ENCODE peak calls at places on chromosomes 11 and 22, in five cellular contexts. One of them, this sample, is unnamed.

GRCh38 chr11:46238967-46239800 is 38.3 kb upstream of the CREB3L1 start:
- DNase-seq in stomach: peak
- DNase-seq in HCT116: peak
- DNase-seq in HL-60: peak
- DNase-seq in K562: peak
- DNase-seq in this sample: peak

GRCh38 chr11:10674991-10675440 is 18.5 kb downstream of the IRAG1 start:
- DNase-seq in HCT116: no peak
- DNase-seq in HL-60: no peak
- DNase-seq in K562: no peak
- DNase-seq in stomach: no peak
- DNase-seq in this sample: no peak

GRCh38 chr11:123484448-123484847 is 54.4 kb downstream of the GRAMD1B start:
- DNase-seq in stomach: no peak
- DNase-seq in K562: no peak
- DNase-seq in HCT116: no peak
- DNase-seq in HL-60: no peak
- DNase-seq in this sample: no peak

GRCh38 chr22:33521879-33522665 is 398.2 kb downstream of the LARGE1 start:
- DNase-seq in HCT116: no peak
- DNase-seq in stomach: no peak
- DNase-seq in HL-60: no peak
- DNase-seq in K562: no peak
- DNase-seq in this sample: no peak

GRCh38 chr11:6323291-6323905 is 3.1 kb upstream of the CAVIN3 start:
- DNase-seq in K562: no peak
- DNase-seq in stomach: peak
- DNase-seq in HCT116: no peak
- DNase-seq in HL-60: no peak
- DNase-seq in this sample: no peak

GRCh38 chr11:88475991-88476418 is 138.5 kb upstream of the CTSC start:
- DNase-seq in HL-60: no peak
- DNase-seq in HCT116: no peak
- DNase-seq in stomach: no peak
- DNase-seq in K562: no peak
- DNase-seq in this sample: no peak

GRCh38 chr22:17974703-17975372 is 49.5 kb downstream of the MICAL3 start:
- DNase-seq in stomach: no peak
- DNase-seq in HCT116: no peak
- DNase-seq in HL-60: no peak
- DNase-seq in K562: no peak
- DNase-seq in this sample: no peak

GRCh38 chr11:67497656-67498291 is 7.4 kb downstream of the PITPNM1 start:
- DNase-seq in HL-60: no peak
- DNase-seq in stomach: no peak
- DNase-seq in K562: no peak
- DNase-seq in HCT116: no peak
- DNase-seq in this sample: no peak

GRCh38 chr11:126191379-126192073 is 19.9 kb downstream of the RPUSD4 start:
- DNase-seq in HL-60: no peak
- DNase-seq in HCT116: no peak
- DNase-seq in stomach: no peak
- DNase-seq in K562: no peak
- DNase-seq in this sample: no peak

GRCh38 chr11:12137938-12138731 is 27.7 kb downstream of the MICAL2 start:
- DNase-seq in K562: no peak
- DNase-seq in HL-60: no peak
- DNase-seq in stomach: no peak
- DNase-seq in HCT116: no peak
- DNase-seq in this sample: no peak

GRCh38 chr22:24938741-24939341 is 7.7 kb downstream of the LHFPL7 start:
- DNase-seq in HCT116: no peak
- DNase-seq in stomach: no peak
- DNase-seq in K562: peak
- DNase-seq in HL-60: no peak
- DNase-seq in this sample: no peak

GRCh38 chr11:132037467-132037862 is 667.0 kb downstream of the NTM start:
- DNase-seq in K562: no peak
- DNase-seq in HCT116: no peak
- DNase-seq in HL-60: no peak
- DNase-seq in stomach: no peak
- DNase-seq in this sample: no peak

GRCh38 chr11:77517226-77517625 is 43.3 kb upstream of the PAK1 start:
- DNase-seq in HL-60: no peak
- DNase-seq in HCT116: no peak
- DNase-seq in K562: no peak
- DNase-seq in stomach: no peak
- DNase-seq in this sample: no peak

GRCh38 chr22:32207971-32208480 is 3.2 kb upstream of the RFPL2 start:
- DNase-seq in stomach: no peak
- DNase-seq in HCT116: no peak
- DNase-seq in K562: no peak
- DNase-seq in HL-60: no peak
- DNase-seq in this sample: no peak

GRCh38 chr11:88555018-88555828 is 217.7 kb upstream of the CTSC start:
- DNase-seq in stomach: no peak
- DNase-seq in HCT116: peak
- DNase-seq in K562: no peak
- DNase-seq in HL-60: no peak
- DNase-seq in this sample: peak

GRCh38 chr11:838441-839279 is 3.7 kb downstream of the POLR2L start:
- DNase-seq in HCT116: no peak
- DNase-seq in K562: peak
- DNase-seq in stomach: no peak
- DNase-seq in HL-60: no peak
- DNase-seq in this sample: no peak

GRCh38 chr11:2318707-2319106 is 16.9 kb downstream of the TSPAN32 start:
- DNase-seq in stomach: no peak
- DNase-seq in HL-60: no peak
- DNase-seq in K562: no peak
- DNase-seq in HCT116: no peak
- DNase-seq in this sample: no peak

GRCh38 chr11:18144243-18144642 is 11.9 kb downstream of the MRGPRX3 start:
- DNase-seq in K562: no peak
- DNase-seq in stomach: no peak
- DNase-seq in HL-60: no peak
- DNase-seq in HCT116: no peak
- DNase-seq in this sample: no peak

GRCh38 chr11:64339754-64340408 is at the start of gene CCDC88B:
- DNase-seq in HCT116: no peak
- DNase-seq in HL-60: peak
- DNase-seq in K562: no peak
- DNase-seq in stomach: peak
- DNase-seq in this sample: no peak

GRCh38 chr11:123363556-123363955 is 66.5 kb upstream of the GRAMD1B start:
- DNase-seq in stomach: no peak
- DNase-seq in HL-60: no peak
- DNase-seq in K562: no peak
- DNase-seq in HCT116: no peak
- DNase-seq in this sample: no peak

GRCh38 chr11:132220464-132220863 is 850.0 kb downstream of the NTM start:
- DNase-seq in HL-60: no peak
- DNase-seq in stomach: no peak
- DNase-seq in HCT116: no peak
- DNase-seq in K562: no peak
- DNase-seq in this sample: no peak

GRCh38 chr11:10310301-10310841 is 5.5 kb downstream of the ADM start:
- DNase-seq in stomach: no peak
- DNase-seq in HCT116: no peak
- DNase-seq in HL-60: no peak
- DNase-seq in K562: no peak
- DNase-seq in this sample: no peak

GRCh38 chr11:117298195-117298594 is 7.0 kb downstream of the BACE1-AS start:
- DNase-seq in HCT116: no peak
- DNase-seq in stomach: no peak
- DNase-seq in K562: no peak
- DNase-seq in HL-60: no peak
- DNase-seq in this sample: no peak

GRCh38 chr22:42229455-42230149 is 40.9 kb downstream of the TCF20 start:
- DNase-seq in HCT116: no peak
- DNase-seq in HL-60: no peak
- DNase-seq in stomach: no peak
- DNase-seq in K562: no peak
- DNase-seq in this sample: no peak

GRCh38 chr11:60756307-60757032 is at the start of gene MS4A15:
- DNase-seq in HCT116: peak
- DNase-seq in K562: peak
- DNase-seq in stomach: no peak
- DNase-seq in HL-60: no peak
- DNase-seq in this sample: peak

GRCh38 chr11:35272391-35272821 is 133.4 kb downstream of the CD44 start:
- DNase-seq in K562: no peak
- DNase-seq in HCT116: no peak
- DNase-seq in HL-60: peak
- DNase-seq in stomach: no peak
- DNase-seq in this sample: no peak

DNA sequence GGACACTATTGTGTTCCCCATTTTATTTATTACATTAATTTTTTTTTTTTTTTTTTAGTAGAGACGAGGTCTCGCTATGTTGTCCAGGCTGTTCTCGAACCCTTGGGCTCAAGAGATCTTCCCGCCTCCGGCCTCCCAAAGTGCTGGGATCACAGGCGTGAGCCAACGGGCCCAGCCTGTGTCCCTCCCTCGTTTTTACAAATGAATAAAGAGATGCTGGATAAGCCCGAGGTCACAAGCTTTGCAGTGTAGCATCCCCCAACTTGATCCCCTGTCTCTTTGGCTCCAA is 297 bp upstream of the MTFP1 start:
- DNase-seq in K562: no peak
- DNase-seq in HCT116: no peak
- DNase-seq in HL-60: peak
- DNase-seq in stomach: no peak
- DNase-seq in this sample: no peak
- TF ChIP-seq POLR2AphosphoS5 in K562: no peak
- TF ChIP-seq POLR2AphosphoS5 in HCT116: no peak
- TF ChIP-seq POLR2AphosphoS5 in HL-60: no peak
- TF ChIP-seq POLR2AphosphoS5 in stomach: no peak
- TF ChIP-seq POLR2AphosphoS5 in this sample: no peak

GRCh38 chr22:37335819-37336199 is 53.5 kb downstream of the CYTH4 start:
- DNase-seq in HCT116: no peak
- DNase-seq in HL-60: no peak
- DNase-seq in stomach: no peak
- DNase-seq in K562: no peak
- DNase-seq in this sample: no peak

GRCh38 chr22:37334461-37334858 is 52.2 kb downstream of the CYTH4 start:
- DNase-seq in stomach: no peak
- DNase-seq in K562: no peak
- DNase-seq in HL-60: no peak
- DNase-seq in HCT116: no peak
- DNase-seq in this sample: no peak

GRCh38 chr22:37336474-37337028 is 54.2 kb downstream of the CYTH4 start:
- DNase-seq in HCT116: no peak
- DNase-seq in stomach: peak
- DNase-seq in K562: peak
- DNase-seq in HL-60: no peak
- DNase-seq in this sample: no peak

GRCh38 chr22:37333724-37334460 is 51.6 kb downstream of the CYTH4 start:
- DNase-seq in HL-60: no peak
- DNase-seq in K562: no peak
- DNase-seq in stomach: no peak
- DNase-seq in HCT116: no peak
- DNase-seq in this sample: no peak

DNA sequence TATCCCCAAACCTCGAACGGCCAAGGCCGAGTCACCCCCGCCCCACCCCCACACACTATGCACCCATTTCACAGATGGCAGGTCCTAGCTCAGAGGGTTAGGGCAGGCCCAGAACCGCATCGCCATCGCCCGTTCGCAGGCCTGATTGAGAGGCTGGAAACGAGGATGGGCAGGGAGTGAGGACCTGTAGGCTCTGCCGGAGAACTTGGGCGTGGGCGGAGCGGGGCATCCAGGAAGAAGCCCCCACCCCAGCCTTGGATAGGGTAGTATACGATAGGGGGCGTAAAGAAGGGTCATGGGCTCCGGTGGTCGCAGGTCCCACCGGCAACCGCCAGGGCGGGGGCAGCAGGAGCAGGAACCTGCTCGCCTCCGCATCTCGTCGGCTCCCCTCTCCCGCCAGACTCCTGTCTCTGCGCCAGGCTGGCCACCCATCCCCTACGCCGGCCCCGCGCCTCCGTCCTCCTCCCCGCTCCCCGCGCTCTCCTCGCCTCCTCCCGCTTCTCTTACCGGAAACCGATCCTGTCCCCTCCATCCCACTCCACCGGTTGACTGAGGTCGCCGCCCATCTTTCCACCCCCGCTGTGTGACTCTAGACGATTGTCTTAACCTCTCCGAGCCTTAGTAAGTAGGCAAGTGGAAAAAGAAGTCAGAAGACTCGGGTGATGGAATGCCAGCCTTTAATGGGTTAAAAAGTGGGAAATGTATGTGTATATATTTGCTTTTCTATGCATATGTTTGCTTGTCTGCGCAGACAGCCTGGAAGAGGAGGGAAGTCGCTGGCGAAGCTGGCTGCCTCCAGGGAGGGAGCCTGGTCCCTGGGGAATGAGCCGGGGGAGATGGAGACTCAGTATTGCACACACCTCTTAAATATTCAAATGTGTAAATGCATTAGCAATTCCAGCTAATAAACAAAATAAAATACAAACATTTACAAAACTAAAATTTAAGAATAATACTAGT is 52.8 kb downstream of the CYTH4 start:
- DNase-seq in stomach: no peak
- DNase-seq in HL-60: no peak
- DNase-seq in K562: no peak
- DNase-seq in HCT116: no peak
- DNase-seq in this sample: no peak
- H3K4me3 ChIP-seq in stomach: peak
- H3K4me3 ChIP-seq in HL-60: no peak
- H3K4me3 ChIP-seq in K562: no peak
- H3K4me3 ChIP-seq in HCT116: no peak
- H3K4me3 ChIP-seq in this sample: no peak

GRCh38 chr11:104918113-104918824 is 20.0 kb upstream of the CASP12 start:
- DNase-seq in HCT116: no peak
- DNase-seq in K562: no peak
- DNase-seq in HL-60: no peak
- DNase-seq in stomach: no peak
- DNase-seq in this sample: no peak
- H3K27ac ChIP-seq in HCT116: no peak
- H3K27ac ChIP-seq in K562: no peak
- H3K27ac ChIP-seq in HL-60: no peak
- H3K27ac ChIP-seq in stomach: peak
- H3K27ac ChIP-seq in this sample: peak

GRCh38 chr11:50074161-50074560 is 41.5 kb downstream of the OR4C45 start:
- DNase-seq in stomach: no peak
- DNase-seq in K562: no peak
- DNase-seq in HL-60: no peak
- DNase-seq in HCT116: no peak
- DNase-seq in this sample: no peak

GRCh38 chr11:50075856-50076255 is 43.2 kb downstream of the OR4C45 start:
- DNase-seq in stomach: no peak
- DNase-seq in HCT116: no peak
- DNase-seq in HL-60: peak
- DNase-seq in K562: no peak
- DNase-seq in this sample: no peak

GRCh38 chr11:50080256-50080655 is 47.6 kb downstream of the OR4C45 start:
- DNase-seq in HL-60: no peak
- DNase-seq in stomach: no peak
- DNase-seq in HCT116: no peak
- DNase-seq in K562: no peak
- DNase-seq in this sample: no peak

GRCh38 chr11:50078001-50078400 is 45.3 kb downstream of the OR4C45 start:
- DNase-seq in stomach: no peak
- DNase-seq in HCT116: no peak
- DNase-seq in HL-60: no peak
- DNase-seq in K562: no peak
- DNase-seq in this sample: no peak

GRCh38 chr11:50077526-50077925 is 44.9 kb downstream of the OR4C45 start:
- DNase-seq in HCT116: no peak
- DNase-seq in stomach: no peak
- DNase-seq in HL-60: no peak
- DNase-seq in K562: no peak
- DNase-seq in this sample: no peak
- TF ChIP-seq POLR2AphosphoS5 in HCT116: no peak
- TF ChIP-seq POLR2AphosphoS5 in stomach: no peak
- TF ChIP-seq POLR2AphosphoS5 in HL-60: no peak
- TF ChIP-seq POLR2AphosphoS5 in K562: no peak
- TF ChIP-seq POLR2AphosphoS5 in this sample: no peak

This sample was measured in breast epithelium.